ENCODE peak calls at places on chromosomes 11 and 22, in five cellular contexts. I is heart left ventricle, E is psoas muscle, J is left ventricle myocardium inferior, V is left lung. O is an unnamed sample.

GRCh38 chr11:123054301-123055065 is 7.5 kb downstream of the HSPA8 start:
- DNase-seq in I (no peak), E (no peak), J (no peak), V (no peak), O (no peak)

GRCh38 chr11:67372232-67372992 is 986 bp downstream of the CLCF1 start:
- DNase-seq in I (no peak), E (no peak), J (no peak), V (peak; percentile 87), O (no peak)

GRCh38 chr11:105109855-105110750 is 29.5 kb downstream of the CARD18 start:
- DNase-seq in I (no peak), E (no peak), J (no peak), V (no peak), O (no peak)

GRCh38 chr11:97290444-97291041 is 900.7 kb downstream of the JRKL start:
- DNase-seq in I (no peak), E (no peak), J (no peak), V (no peak), O (no peak)

GRCh38 chr22:21938071-21938822 is 14.4 kb downstream of the PPM1F start:
- DNase-seq in I (peak; percentile 95), E (peak; percentile 98), J (peak; percentile 95), V (peak; percentile 99), O (peak; percentile 96)

GRCh38 chr11:85752890-85753581 is 57.9 kb downstream of the SYTL2 start:
- DNase-seq in I (no peak), E (no peak), J (no peak), V (no peak), O (no peak)

GRCh38 chr11:105719073-105719846 is 109.4 kb downstream of the GRIA4 start:
- DNase-seq in I (no peak), E (no peak), J (no peak), V (no peak), O (no peak)

GRCh38 chr11:76206327-76207081 is at the start of gene WNT11:
- DNase-seq in I (peak; percentile 61), E (peak; percentile 82), J (peak; percentile 67), V (peak; percentile 86), O (no peak)

GRCh38 chr22:48803171-48803992 is 1024.3 kb downstream of the BRD1 start:
- DNase-seq in I (no peak), E (no peak), J (no peak), V (peak; percentile 74), O (no peak)

GRCh38 chr11:94593030-94593429 is 25.9 kb downstream of the PIWIL4 start:
- DNase-seq in I (no peak), E (no peak), J (no peak), V (no peak), O (no peak)

GRCh38 chr11:67563354-67564114 is 20.1 kb upstream of the GSTP1 start:
- DNase-seq in I (peak; percentile 90), E (peak; percentile 78), J (peak; percentile 50), V (no peak), O (peak; percentile 33)

GRCh38 chr22:20792221-20792965 is 18.5 kb downstream of the SERPIND1 start:
- DNase-seq in I (no peak), E (no peak), J (no peak), V (no peak), O (no peak)

GRCh38 chr11:125871391-125872137 is 15.9 kb upstream of the HYLS1 start:
- DNase-seq in I (no peak), E (no peak), J (no peak), V (no peak), O (no peak)

GRCh38 chr11:19447150-19447566 is 206.4 kb upstream of the E2F8 start:
- DNase-seq in I (no peak), E (no peak), J (no peak), V (no peak), O (no peak)

GRCh38 chr11:62560566-62561103 is 13.1 kb downstream of the EEF1G start:
- DNase-seq in I (peak; percentile 88), E (peak; percentile 94), J (peak; percentile 82), V (no peak), O (peak; percentile 96)

GRCh38 chr11:64614927-64615326 is 23.9 kb downstream of the SLC22A12 start:
- DNase-seq in I (no peak), E (no peak), J (no peak), V (no peak), O (no peak)

GRCh38 chr11:17014774-17015638 is 792 bp upstream of the PLEKHA7 start:
- DNase-seq in I (no peak), E (no peak), J (no peak), V (no peak), O (no peak)

GRCh38 chr11:105786766-105787165 is 176.9 kb downstream of the GRIA4 start:
- DNase-seq in I (no peak), E (no peak), J (no peak), V (no peak), O (no peak)

GRCh38 chr22:41589260-41589600 is 410 bp downstream of the PMM1 start:
- DNase-seq in I (no peak), E (no peak), J (no peak), V (no peak), O (no peak)

GRCh38 chr11:48002565-48002964 is 22.2 kb downstream of the PTPRJ start:
- DNase-seq in I (no peak), E (no peak), J (no peak), V (no peak), O (no peak)

GRCh38 chr11:94539420-94539819 is 4.3 kb upstream of the FUT4 start:
- DNase-seq in I (no peak), E (no peak), J (no peak), V (no peak), O (no peak)

GRCh38 chr11:102154806-102155205 is 44.6 kb downstream of the YAP1 start:
- DNase-seq in I (no peak), E (no peak), J (no peak), V (no peak), O (no peak)

DNA sequence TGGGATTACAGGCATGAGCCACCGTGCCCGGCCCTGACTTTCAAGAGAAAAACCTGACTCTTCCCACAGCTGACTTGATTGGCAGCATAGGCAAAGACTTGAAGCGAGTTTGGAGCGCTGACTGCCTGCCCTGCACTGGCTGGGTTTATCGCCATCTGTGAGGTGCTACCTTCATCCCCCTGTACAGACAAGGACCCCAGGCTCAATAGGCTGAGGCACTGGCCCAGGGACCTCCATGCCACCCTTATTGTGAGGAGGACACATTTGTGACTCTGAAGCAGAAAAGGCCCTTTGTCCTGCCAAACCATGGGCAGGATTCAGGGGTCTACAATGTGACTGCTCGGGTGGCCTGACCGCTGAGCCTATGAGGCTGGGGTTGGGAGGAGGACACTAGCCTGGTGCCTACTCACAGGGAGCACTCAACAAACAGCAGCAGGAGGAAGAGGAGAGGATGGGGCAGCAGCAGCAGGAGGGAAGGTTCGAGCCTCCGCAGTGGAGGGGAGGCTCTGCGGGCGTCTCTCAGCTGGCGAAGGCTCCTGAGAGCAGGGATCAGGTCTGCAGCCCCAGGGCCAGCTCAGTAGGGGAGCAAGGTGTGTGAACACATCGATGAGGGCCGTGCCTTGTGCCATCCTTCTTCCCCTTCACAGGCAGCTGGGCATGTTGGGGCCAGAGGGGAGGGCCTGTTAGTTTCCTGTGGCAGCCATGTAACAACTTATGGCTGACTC is 72.9 kb upstream of the WNT7B start:
- DNase-seq in I (peak; percentile 27), E (peak; percentile 53), J (peak; percentile 14), V (no peak), O (peak; percentile 19)
- H3K27ac ChIP-seq in I (no peak overlapping the region), E (peak overlapping the region; percentile 99), J (peak overlapping the region; percentile 100), V (no peak overlapping the region), O (peak overlapping the region; percentile 98)

GRCh38 chr11:8192896-8193209 is 24.0 kb upstream of the RIC3 start:
- DNase-seq in I (no peak), E (no peak), J (no peak), V (no peak), O (no peak)
- TF ChIP-seq CTCF in I (no peak), E (no peak), J (no peak), V (no peak), O (no peak)

GRCh38 chr11:100748153-100748552 is 61.1 kb downstream of the ARHGAP42 start:
- DNase-seq in I (no peak), E (no peak), J (no peak), V (no peak), O (no peak)
- H3K4me3 ChIP-seq in I (no peak overlapping the region), E (no peak overlapping the region), J (no peak overlapping the region), V (no peak overlapping the region), O (no peak overlapping the region)

GRCh38 chr11:45022294-45023064 is 71.8 kb upstream of the TP53I11 start:
- DNase-seq in I (no peak), E (no peak), J (no peak), V (no peak), O (no peak)

GRCh38 chr11:45023065-45023365 is 72.3 kb upstream of the TP53I11 start:
- DNase-seq in I (no peak), E (no peak), J (no peak), V (no peak), O (no peak)

GRCh38 chr11:45021001-45021400 is 70.3 kb upstream of the TP53I11 start:
- DNase-seq in I (no peak), E (no peak), J (no peak), V (no peak), O (no peak)

GRCh38 chr11:45024357-45024756 is 73.7 kb upstream of the TP53I11 start:
- DNase-seq in I (no peak), E (no peak), J (no peak), V (no peak), O (no peak)

DNA sequence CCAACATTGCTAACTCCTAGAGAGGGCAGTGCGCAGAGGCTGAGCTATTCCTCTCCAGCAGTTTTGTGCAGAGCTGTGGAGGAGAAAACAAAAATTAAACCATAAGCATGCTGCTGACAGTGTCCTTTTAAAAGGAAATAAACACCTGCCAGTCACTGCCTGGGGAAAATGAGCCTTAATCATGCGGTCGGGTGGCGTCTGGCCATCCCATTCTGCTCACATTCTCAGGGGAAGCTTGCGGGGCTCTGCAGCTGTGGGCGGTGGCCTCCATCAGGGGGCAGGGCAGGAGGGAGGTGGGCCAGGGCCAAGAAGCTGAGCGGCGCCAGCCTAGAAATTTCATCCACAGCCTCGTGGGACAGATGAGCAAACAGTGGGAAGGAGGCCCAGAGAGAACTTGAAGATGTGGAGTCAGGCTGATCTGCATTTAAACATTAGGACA is 71.0 kb upstream of the TP53I11 start:
- DNase-seq in I (peak; percentile 82), E (peak; percentile 93), J (peak; percentile 84), V (no peak), O (peak; percentile 95)
- H3K27ac ChIP-seq in I (peak overlapping the region; percentile 7), E (peak overlapping the region; percentile 76), J (peak overlapping the region; percentile 72), V (no peak overlapping the region), O (peak overlapping the region; percentile 61)

O was measured in tibial artery.